ENCODE peak calls at places on chromosomes 5 and 9, in five cellular contexts. Q, H, W, C and S are unnamed samples.

GRCh38 chr5:41980870-41981269 is 55.8 kb downstream of the FBXO4 start:
- DNase-seq in C (no peak), H (no peak), W (no peak), Q (no peak), S (no peak)

GRCh38 chr5:72555871-72556270 is 48.7 kb upstream of the ZNF366 start:
- DNase-seq in Q (no peak), W (no peak), H (no peak), C (peak), S (no peak)

GRCh38 chr9:83027153-83027867 is 35.6 kb downstream of the RASEF start:
- DNase-seq in Q (peak), H (peak), W (no peak), C (peak), S (no peak)

GRCh38 chr5:93611900-93612898 is 29.2 kb downstream of the NR2F1 start:
- DNase-seq in W (peak), C (peak), Q (peak), H (peak), S (no peak)

GRCh38 chr9:120043448-120043847 is 536.5 kb downstream of the CDK5RAP2 start:
- DNase-seq in W (no peak), C (no peak), Q (peak), H (no peak), S (no peak)

GRCh38 chr9:75866273-75866871 is 24.1 kb upstream of the PCSK5 start:
- DNase-seq in C (peak), Q (peak), H (peak), W (no peak), S (peak)

GRCh38 chr9:2928386-2928785 is 84.5 kb upstream of the PUM3 start:
- DNase-seq in C (no peak), H (no peak), W (no peak), Q (no peak), S (no peak)

GRCh38 chr5:90421136-90421535 is 11.6 kb upstream of the CETN3 start:
- DNase-seq in H (peak), W (peak), Q (peak), C (peak), S (no peak)

GRCh38 chr9:109482391-109482916 is 15.7 kb downstream of the PTPN3 start:
- DNase-seq in W (no peak), H (no peak), C (no peak), Q (no peak), S (no peak)

GRCh38 chr9:90069107-90069506 is 464.3 kb downstream of the GADD45G start:
- DNase-seq in C (no peak), Q (no peak), H (no peak), W (no peak), S (no peak)

GRCh38 chr9:121958530-121958929 is 134.6 kb downstream of the TTLL11 start:
- DNase-seq in Q (peak), W (no peak), C (no peak), H (peak), S (no peak)

GRCh38 chr9:136584401-136585328 is 38.8 kb upstream of the NOTCH1 start:
- DNase-seq in W (no peak), C (no peak), H (no peak), Q (no peak), S (no peak)

GRCh38 chr9:129989740-129990139 is 53.2 kb downstream of the FNBP1 start:
- DNase-seq in C (peak), W (no peak), H (peak), Q (peak), S (no peak)

GRCh38 chr5:177378884-177379883 is 5.0 kb upstream of the SLC34A1 start:
- DNase-seq in W (no peak), Q (peak), H (peak), C (peak), S (no peak)

DNA sequence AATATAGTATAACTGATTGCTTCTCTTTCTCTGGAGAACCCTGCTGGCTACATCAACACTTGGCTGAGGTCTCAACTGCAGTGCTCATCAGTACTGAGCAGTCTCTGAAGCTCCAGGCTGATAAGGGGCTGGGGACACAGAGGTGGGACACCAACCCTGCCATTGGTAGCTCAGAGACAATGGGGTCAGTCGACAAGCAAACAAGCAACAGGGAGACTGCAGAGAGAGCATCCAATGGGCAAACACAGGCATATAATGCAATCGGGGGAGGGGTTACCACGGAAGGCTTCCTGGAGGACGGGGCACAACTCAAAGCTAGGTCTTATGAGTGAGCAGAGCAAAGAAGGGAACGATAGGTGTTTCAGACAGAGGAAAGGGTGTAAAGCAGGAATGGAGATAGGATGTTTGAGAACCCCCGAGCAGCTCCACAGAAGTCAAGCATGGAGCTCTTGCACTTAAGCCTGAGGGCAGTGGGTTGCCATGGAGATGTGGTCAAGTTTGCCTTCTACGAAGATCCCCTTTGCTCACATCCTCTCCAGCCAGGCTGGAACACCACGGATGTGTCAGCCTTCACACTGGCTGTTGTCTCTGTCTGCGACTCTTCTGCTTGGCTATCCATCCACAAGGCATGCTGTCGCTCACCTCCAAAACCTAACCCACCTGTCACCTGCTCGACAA is 21.5 kb upstream of the AKNA start:
- DNase-seq in H (peak), W (no peak), Q (peak), C (peak), S (no peak)
- H4K91ac ChIP-seq in H (no peak), W (no peak), Q (no peak), C (no peak), S (no peak)

DNA sequence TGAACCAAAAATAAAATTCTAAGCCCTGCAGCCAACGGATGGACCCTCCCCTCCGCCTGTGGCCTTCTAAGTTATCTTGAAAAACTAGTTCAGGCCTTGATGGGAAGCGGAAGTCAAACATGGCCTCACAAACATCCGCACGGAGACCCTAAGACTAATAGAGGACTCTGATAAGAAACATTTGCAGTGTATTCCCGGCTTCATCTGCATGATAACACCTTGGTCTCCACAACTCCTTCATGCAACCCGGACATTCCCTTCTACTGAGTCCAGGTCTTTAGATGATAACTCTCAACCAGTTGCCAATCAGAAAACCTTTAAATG is 770 bp upstream of the DAP start:
- DNase-seq in C (no peak), Q (peak), W (no peak), H (peak), S (no peak)
- H4K91ac ChIP-seq in C (peak), Q (peak), W (no peak), H (peak), S (no peak)

DNA sequence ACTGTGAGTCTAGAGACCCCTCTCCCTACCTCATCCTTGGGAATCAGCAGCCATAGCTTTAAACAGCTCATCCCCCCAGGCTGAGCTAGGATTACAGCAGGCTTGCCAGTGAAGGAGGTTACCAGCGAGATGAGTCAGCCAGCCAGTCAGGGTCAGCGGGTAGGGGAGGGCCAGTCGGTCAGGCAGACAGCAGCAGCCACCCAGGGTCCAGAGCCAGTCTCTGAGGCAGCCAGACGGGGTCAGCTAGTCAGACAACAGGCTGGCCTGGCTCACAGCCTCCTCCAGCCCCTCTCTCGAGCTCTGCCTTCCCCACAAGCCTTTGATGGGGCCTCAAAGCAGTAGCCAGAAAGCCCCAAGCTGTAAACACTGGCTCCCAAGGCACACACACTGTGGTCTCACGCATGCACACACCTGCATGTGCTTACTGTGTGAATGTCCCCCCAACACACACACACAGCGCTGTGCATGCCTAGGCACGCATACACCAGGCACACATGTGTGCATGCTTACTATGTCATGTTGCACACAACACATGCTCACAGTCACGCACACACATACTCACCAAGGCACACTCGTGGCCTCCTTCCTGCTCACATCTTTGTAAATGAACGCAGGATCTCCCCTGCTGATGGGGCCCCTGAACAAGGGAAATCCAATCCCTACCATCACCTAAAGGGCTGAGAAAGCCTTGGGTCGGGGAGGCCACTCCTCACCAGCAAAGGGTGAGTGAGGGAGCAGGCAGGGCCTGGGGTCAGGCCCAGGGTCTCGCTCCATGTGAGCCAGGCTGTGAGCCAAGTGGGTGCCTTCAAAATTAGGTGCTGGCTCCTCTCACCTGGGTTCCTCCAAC is 28.2 kb upstream of the CPLX2 start:
- DNase-seq in C (peak), Q (peak), H (peak), W (peak), S (peak)
- H4K91ac ChIP-seq in C (no peak), Q (peak), H (no peak), W (no peak), S (no peak)

GRCh38 chr9:114311571-114312512 is 11.1 kb upstream of the ORM1 start:
- DNase-seq in W (no peak), H (no peak), C (no peak), Q (no peak), S (no peak)

GRCh38 chr9:114310471-114311450 is 12.1 kb upstream of the ORM1 start:
- DNase-seq in W (no peak), H (no peak), Q (no peak), C (no peak), S (no peak)

GRCh38 chr9:114313186-114313585 is 9.7 kb upstream of the ORM1 start:
- DNase-seq in W (no peak), C (no peak), Q (no peak), H (no peak), S (no peak)

GRCh38 chr9:114314256-114314867 is 8.5 kb upstream of the ORM1 start:
- DNase-seq in Q (peak), W (no peak), C (no peak), H (no peak), S (no peak)

GRCh38 chr9:114312513-114312875 is 10.4 kb upstream of the ORM1 start:
- DNase-seq in C (no peak), Q (no peak), H (no peak), W (no peak), S (no peak)
- H4K91ac ChIP-seq in C (peak), Q (no peak), H (no peak), W (no peak), S (no peak)

GRCh38 chr5:119071573-119071874 is 637 bp downstream of the DMXL1 start:
- DNase-seq in C (no peak), H (peak), W (no peak), Q (no peak), S (no peak)
- H4K91ac ChIP-seq in C (peak), H (peak), W (no peak), Q (peak), S (no peak)